ENCODE peak calls at places on chromosomes 2 and 18, in six cellular contexts. V, M, Z, Y, K and L are unnamed samples.

GRCh38 chr18:7902399-7902839 is 335.3 kb downstream of the PTPRM start:
- DNase-seq in V (no peak), M (no peak), Z (no peak), Y (no peak), K (no peak), L (no peak)

GRCh38 chr2:232216028-232216427 is 162.5 kb upstream of the ALPP start:
- DNase-seq in M (no peak), Y (no peak), K (no peak), Z (no peak), V (no peak), L (no peak)

GRCh38 chr2:101616411-101616810 is 81.1 kb upstream of the MAP4K4 start:
- DNase-seq in M (no peak), V (no peak), K (no peak), Y (peak), Z (no peak), L (no peak)

GRCh38 chr2:186544255-186544675 is 45.6 kb upstream of the ITGAV start:
- DNase-seq in K (peak), V (peak), M (peak), Z (peak), Y (no peak), L (no peak)

GRCh38 chr2:10297950-10298349 is 4.8 kb upstream of the HPCAL1 start:
- DNase-seq in M (peak), V (peak), K (peak), Y (no peak), Z (peak), L (no peak)

GRCh38 chr2:239246723-239247122 is 154.1 kb downstream of the HDAC4 start:
- DNase-seq in M (no peak), K (peak), Z (no peak), Y (peak), V (no peak), L (no peak)

GRCh38 chr2:28681216-28681981 is 70.2 kb upstream of the PPP1CB start:
- DNase-seq in Z (no peak), M (no peak), Y (no peak), V (peak), K (peak), L (no peak)

GRCh38 chr2:19746611-19747309 is 155.0 kb downstream of the TTC32 start:
- DNase-seq in M (no peak), Z (no peak), V (peak), K (no peak), Y (peak), L (no peak)

GRCh38 chr2:121184248-121184862 is 100.6 kb downstream of the TFCP2L1 start:
- DNase-seq in Z (no peak), Y (peak), V (no peak), M (no peak), K (peak), L (no peak)

GRCh38 chr2:201349601-201350000 is 7.5 kb downstream of the FLACC1 start:
- DNase-seq in Y (no peak), Z (no peak), V (no peak), M (no peak), K (no peak), L (no peak)